ENCODE peak calls at places on chromosomes 3 and 15, in eight cellular contexts. N, Q, M, G, Z, O, J and S are unnamed samples.
A peak's percentile ranks its signal among the peaks of the same experiment; 100 is the strongest.

GRCh38 chr3:159472611-159473010 is 516.0 kb upstream of the IL12A start:
- DNase-seq in Z (no peak), N (no peak), J (no peak), M (no peak), G (no peak), O (no peak), Q (no peak), S (no peak)

GRCh38 chr3:3296858-3297430 is 117.5 kb upstream of the CRBN start:
- DNase-seq in J (no peak), O (no peak), Z (no peak), Q (no peak), M (no peak), G (no peak), N (no peak), S (no peak)

GRCh38 chr15:68561146-68561545 is 17.6 kb upstream of the CORO2B start:
- DNase-seq in J (no peak), O (no peak), M (no peak), N (no peak), Z (no peak), Q (no peak), G (peak; percentile 53), S (no peak)

GRCh38 chr15:84725001-84725491 is 9.1 kb upstream of the SEC11A start:
- DNase-seq in Q (no peak), J (peak; percentile 63), N (no peak), G (no peak), M (no peak), Z (no peak), O (peak; percentile 70), S (no peak)

GRCh38 chr15:100910119-100910518 is 9.0 kb upstream of the LRRK1 start:
- DNase-seq in Z (no peak), Q (no peak), J (no peak), M (peak; percentile 43), G (peak; percentile 38), O (no peak), N (no peak), S (no peak)

GRCh38 chr3:54999801-55000200 is 71.9 kb upstream of the LRTM1 start:
- DNase-seq in M (no peak), Q (no peak), Z (no peak), J (no peak), O (peak; percentile 48), G (no peak), N (no peak), S (no peak)

GRCh38 chr3:191435981-191436380 is 25.0 kb upstream of the PYDC2 start:
- DNase-seq in Q (no peak), Z (no peak), N (no peak), O (no peak), J (no peak), M (no peak), G (no peak), S (no peak)

GRCh38 chr15:45612790-45613415 is 21.9 kb upstream of the SQOR start:
- DNase-seq in G (no peak), Q (no peak), M (no peak), O (no peak), N (no peak), Z (no peak), J (no peak), S (no peak)

DNA sequence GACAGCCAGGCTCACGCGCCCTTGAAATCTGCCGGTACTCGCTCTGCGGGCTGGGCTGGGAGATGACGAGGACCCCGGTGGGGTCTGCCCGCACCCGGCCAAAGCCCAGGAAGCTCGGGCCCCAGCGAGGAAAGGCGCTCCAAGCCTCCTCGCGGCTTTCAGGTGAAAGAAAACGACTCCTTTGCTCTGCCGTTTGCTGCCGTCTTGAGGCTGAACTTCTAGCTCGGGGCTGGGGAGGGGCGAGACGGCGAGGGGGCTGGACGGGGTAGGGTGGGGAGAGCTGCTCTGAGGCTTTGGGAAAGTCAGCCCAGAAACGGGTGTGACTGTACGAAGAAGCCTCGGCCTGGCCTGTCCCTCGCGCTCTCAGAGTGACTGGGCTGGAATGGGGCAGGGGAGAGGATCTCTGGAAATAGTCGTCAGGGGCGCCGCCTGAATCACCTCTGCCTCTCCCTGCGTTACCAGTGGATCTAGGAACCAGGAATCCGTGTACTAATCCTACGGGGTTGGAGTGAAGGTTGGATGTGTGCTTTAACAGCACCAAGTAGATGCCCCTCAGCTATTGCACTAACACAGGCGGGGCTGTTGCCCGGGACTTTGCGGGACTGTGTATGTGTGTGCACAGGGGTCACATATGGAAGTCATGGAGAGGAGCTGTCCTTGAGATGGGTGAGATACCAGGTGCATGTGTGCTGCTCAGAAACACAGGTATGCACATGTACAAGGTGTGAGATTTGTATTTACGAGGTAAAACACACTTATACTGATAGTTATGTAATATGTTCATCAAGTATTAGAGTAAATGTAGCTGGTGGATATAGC is 495 bp downstream of the FOXL2NB start:
- DNase-seq in J (no peak), G (peak; percentile 69), Q (no peak), O (no peak), N (no peak), M (peak; percentile 51), Z (no peak), S (no peak)
- H3K4me3 ChIP-seq in J (peak overlapping the region; percentile 35), G (peak overlapping the region; percentile 28), Q (peak overlapping the region; percentile 65), O (peak overlapping the region; percentile 39), N (peak overlapping the region; percentile 48), M (peak overlapping the region; percentile 46), Z (peak overlapping the region; percentile 46), S (peak overlapping the region; percentile 59)

GRCh38 chr15:98805434-98806274 is 157.3 kb downstream of the IGF1R start:
- DNase-seq in G (no peak), Z (no peak), J (no peak), O (no peak), N (no peak), Q (no peak), M (no peak), S (no peak)

GRCh38 chr15:98801234-98801561 is 152.9 kb downstream of the IGF1R start:
- DNase-seq in Q (no peak), O (no peak), Z (no peak), G (no peak), J (no peak), M (peak; percentile 88), N (peak; percentile 62), S (no peak)

GRCh38 chr15:98802187-98802586 is 153.8 kb downstream of the IGF1R start:
- DNase-seq in N (no peak), O (no peak), Z (no peak), G (no peak), Q (no peak), J (no peak), M (no peak), S (no peak)

GRCh38 chr15:98804057-98804380 is 155.7 kb downstream of the IGF1R start:
- DNase-seq in M (no peak), N (no peak), Q (no peak), G (no peak), J (no peak), Z (no peak), O (no peak), S (no peak)

DNA sequence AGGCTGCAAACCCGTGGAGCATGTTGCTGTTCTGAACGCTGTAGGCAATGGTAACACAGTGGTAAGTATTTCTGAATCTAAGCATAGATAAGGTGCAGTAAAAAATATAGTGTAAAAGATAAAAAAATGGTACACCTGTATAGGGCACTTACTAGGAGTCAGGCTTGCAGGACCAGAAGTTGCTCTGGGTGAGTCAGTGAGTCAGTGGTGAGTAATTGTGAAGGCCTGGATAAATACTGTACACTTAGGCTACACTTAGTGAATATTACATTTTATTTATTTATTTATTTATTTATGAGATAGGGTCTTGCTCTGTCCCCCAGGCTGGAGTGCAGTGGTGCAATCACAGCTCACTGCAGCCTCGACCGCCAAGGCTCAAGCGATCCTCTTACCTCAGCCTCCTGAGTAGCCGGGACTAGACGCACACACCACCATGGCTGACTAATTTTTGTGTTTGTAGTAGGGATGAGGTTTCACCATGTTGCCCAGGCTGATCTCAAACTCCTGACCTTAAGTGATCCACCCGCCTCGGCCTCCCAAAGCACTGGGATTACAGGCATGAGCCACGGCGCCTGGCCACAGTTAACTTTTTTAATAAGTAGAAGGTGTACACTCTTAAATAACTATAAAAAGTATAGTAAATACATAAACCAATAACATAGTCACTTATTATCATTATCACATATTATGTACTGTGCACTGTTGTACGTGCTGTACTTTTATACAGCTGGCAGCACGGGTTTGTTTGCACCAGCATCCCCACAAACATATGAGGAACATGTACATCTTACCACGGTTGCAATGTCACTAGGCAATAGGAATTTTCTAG is 155.1 kb downstream of the IGF1R start:
- DNase-seq in J (no peak), M (no peak), Q (no peak), Z (no peak), N (no peak), G (no peak), O (peak; percentile 71), S (no peak)
- H3K4me1 ChIP-seq in J (peaks cover 30% of the 10 kb centered on the region), M (peaks cover 43% of the 10 kb centered on the region), Q (peaks cover 72% of the 10 kb centered on the region), Z (peaks cover 44% of the 10 kb centered on the region), N (peaks cover 38% of the 10 kb centered on the region), G (peaks cover 20% of the 10 kb centered on the region), O (peaks cover 41% of the 10 kb centered on the region), S (peaks cover 26% of the 10 kb centered on the region)

DNA sequence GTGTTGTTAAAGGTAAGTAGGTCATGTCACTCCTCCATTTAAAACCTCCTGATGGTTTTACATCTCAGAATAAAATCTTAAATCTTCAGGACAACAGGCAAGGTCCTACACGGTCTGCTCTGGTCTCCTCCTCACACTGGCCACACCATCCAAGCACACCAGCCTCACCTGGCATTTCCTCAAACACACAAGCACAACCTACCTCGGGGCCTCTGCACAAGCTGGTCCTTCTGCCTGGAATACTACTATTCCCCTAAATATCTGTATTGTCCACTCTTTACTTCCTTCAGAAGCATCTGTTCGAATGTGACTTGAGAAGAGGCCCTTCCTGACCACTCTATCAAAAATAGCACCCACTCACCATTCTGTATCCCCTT is 1.8 kb downstream of the GORASP1 start:
- DNase-seq in J (peak; percentile 14), Z (no peak), O (no peak), N (no peak), G (no peak), M (no peak), Q (no peak), S (no peak)
- H3K4me3 ChIP-seq in J (no peak overlapping the region), Z (no peak overlapping the region), O (no peak overlapping the region), N (peak overlapping the region; percentile 75), G (no peak overlapping the region), M (peak overlapping the region; percentile 90), Q (peak overlapping the region; percentile 99), S (peak overlapping the region; percentile 95)

GRCh38 chr3:12947504-12948369 is 106.4 kb upstream of the RPL32 start:
- DNase-seq in N (no peak), O (peak; percentile 62), Q (peak; percentile 75), M (no peak), Z (no peak), J (no peak), G (no peak), S (no peak)

GRCh38 chr3:12948371-12948770 is 107.0 kb upstream of the RPL32 start:
- DNase-seq in M (no peak), O (peak; percentile 58), Z (no peak), N (no peak), J (no peak), G (no peak), Q (no peak), S (no peak)

GRCh38 chr3:12946134-12946533 is 104.8 kb upstream of the RPL32 start:
- DNase-seq in M (no peak), N (no peak), Q (no peak), G (no peak), J (no peak), Z (no peak), O (no peak), S (no peak)

GRCh38 chr3:12946661-12947316 is 105.4 kb upstream of the RPL32 start:
- DNase-seq in Z (no peak), N (no peak), G (no peak), J (no peak), M (no peak), Q (no peak), O (no peak), S (no peak)

DNA sequence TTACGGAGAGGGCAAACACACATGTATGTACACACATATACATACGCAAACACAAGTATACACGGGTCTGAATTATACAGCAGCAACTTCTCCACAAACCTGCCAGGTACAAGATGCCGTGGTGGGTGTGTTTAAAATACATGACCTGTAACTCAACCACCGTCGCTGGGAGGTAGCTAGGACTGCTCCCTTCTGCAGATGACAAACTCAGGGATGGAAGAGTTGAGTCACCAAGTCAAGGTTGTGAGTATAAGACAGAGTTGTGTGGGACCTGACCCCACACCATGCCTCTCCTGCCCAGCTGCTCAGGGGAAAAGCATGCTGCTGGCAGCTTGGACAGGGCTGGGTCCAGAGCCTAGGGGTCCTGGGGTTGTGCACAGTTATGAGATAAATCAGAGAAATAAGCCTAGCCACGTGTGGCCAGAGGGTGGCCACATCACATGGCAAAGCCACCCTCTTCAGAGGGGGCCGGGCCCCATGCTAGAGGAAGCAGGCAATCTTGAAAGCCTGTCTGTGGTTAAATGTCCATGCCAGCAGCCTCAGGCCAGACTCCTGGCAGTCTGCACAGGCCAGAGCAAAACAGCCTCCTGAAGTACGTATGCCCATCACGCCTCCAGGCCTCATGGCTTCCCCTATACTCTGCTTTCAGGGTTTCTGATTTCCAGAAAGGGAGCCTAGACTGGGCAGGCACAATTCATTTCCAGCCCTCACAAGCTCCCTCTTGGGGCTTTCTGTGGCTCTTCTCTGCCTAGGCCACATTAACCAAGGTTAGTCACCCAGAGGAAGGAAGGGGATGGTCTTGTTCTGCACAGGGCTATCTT is 107.7 kb upstream of the RPL32 start:
- DNase-seq in M (no peak), Z (no peak), Q (no peak), J (no peak), N (no peak), O (peak; percentile 70), G (no peak), S (no peak)
- H3K4me1 ChIP-seq in M (peaks cover 22% of the 10 kb centered on the region), Z (peaks cover 85% of the 10 kb centered on the region), Q (peaks cover 98% of the 10 kb centered on the region), J (peaks cover 42% of the 10 kb centered on the region), N (peaks cover 17% of the 10 kb centered on the region), O (peaks cover 39% of the 10 kb centered on the region), G (peaks cover 5% of the 10 kb centered on the region), S (peaks cover 84% of the 10 kb centered on the region)